ENCODE peak calls at places on chromosomes 12 and 14, in eight cellular contexts. One of them, this sample, is unnamed.

GRCh38 chr14:51963164-51963733 is 26.1 kb upstream of the RTRAF start:
- DNase-seq in lower lobe of right lung: no peak
- DNase-seq in A673: peak
- DNase-seq in A549: no peak
- DNase-seq in hepatocyte: no peak
- DNase-seq in GM10248: no peak
- DNase-seq in IMR-90: peak
- DNase-seq in astrocyte: peak
- DNase-seq in this sample: no peak

GRCh38 chr14:24224618-24225071 is 7.5 kb downstream of the NEDD8 start:
- DNase-seq in lower lobe of right lung: no peak
- DNase-seq in A673: no peak
- DNase-seq in A549: no peak
- DNase-seq in hepatocyte: no peak
- DNase-seq in GM10248: no peak
- DNase-seq in IMR-90: peak
- DNase-seq in astrocyte: peak
- DNase-seq in this sample: no peak

GRCh38 chr14:59215353-59215752 is 26.9 kb downstream of the DAAM1 start:
- DNase-seq in lower lobe of right lung: peak
- DNase-seq in A673: no peak
- DNase-seq in A549: no peak
- DNase-seq in hepatocyte: peak
- DNase-seq in GM10248: no peak
- DNase-seq in IMR-90: peak
- DNase-seq in astrocyte: peak
- DNase-seq in this sample: peak

GRCh38 chr12:100964026-100964425 is 169.4 kb downstream of the ANO4 start:
- DNase-seq in lower lobe of right lung: no peak
- DNase-seq in A673: no peak
- DNase-seq in A549: no peak
- DNase-seq in hepatocyte: no peak
- DNase-seq in GM10248: no peak
- DNase-seq in IMR-90: no peak
- DNase-seq in astrocyte: no peak
- DNase-seq in this sample: no peak

GRCh38 chr12:42744539-42745156 is 155.1 kb upstream of the PRICKLE1 start:
- DNase-seq in lower lobe of right lung: no peak
- DNase-seq in A673: no peak
- DNase-seq in A549: peak
- DNase-seq in hepatocyte: peak
- DNase-seq in GM10248: no peak
- DNase-seq in IMR-90: no peak
- DNase-seq in astrocyte: peak
- DNase-seq in this sample: no peak

GRCh38 chr12:89651192-89651591 is 57.4 kb downstream of the ATP2B1 start:
- DNase-seq in lower lobe of right lung: no peak
- DNase-seq in A673: no peak
- DNase-seq in A549: no peak
- DNase-seq in hepatocyte: no peak
- DNase-seq in GM10248: no peak
- DNase-seq in IMR-90: no peak
- DNase-seq in astrocyte: no peak
- DNase-seq in this sample: no peak

GRCh38 chr14:98953544-98954346 is 318.3 kb downstream of the BCL11B start:
- DNase-seq in lower lobe of right lung: no peak
- DNase-seq in A673: no peak
- DNase-seq in A549: peak
- DNase-seq in hepatocyte: peak
- DNase-seq in GM10248: no peak
- DNase-seq in IMR-90: no peak
- DNase-seq in astrocyte: peak
- DNase-seq in this sample: no peak

GRCh38 chr12:80186727-80187217 is 87.4 kb downstream of the OTOGL start:
- DNase-seq in lower lobe of right lung: no peak
- DNase-seq in A673: peak
- DNase-seq in A549: peak
- DNase-seq in hepatocyte: peak
- DNase-seq in GM10248: peak
- DNase-seq in IMR-90: peak
- DNase-seq in astrocyte: peak
- DNase-seq in this sample: no peak

GRCh38 chr14:88831285-88831684 is 6.8 kb downstream of the TTC8 start:
- DNase-seq in lower lobe of right lung: no peak
- DNase-seq in A673: peak
- DNase-seq in A549: no peak
- DNase-seq in hepatocyte: no peak
- DNase-seq in GM10248: no peak
- DNase-seq in IMR-90: peak
- DNase-seq in astrocyte: peak
- DNase-seq in this sample: no peak

GRCh38 chr14:50677527-50678063 is 9.5 kb upstream of the SAV1 start:
- DNase-seq in lower lobe of right lung: no peak
- DNase-seq in A673: no peak
- DNase-seq in A549: peak
- DNase-seq in hepatocyte: no peak
- DNase-seq in GM10248: peak
- DNase-seq in IMR-90: peak
- DNase-seq in astrocyte: peak
- DNase-seq in this sample: no peak

GRCh38 chr12:94266796-94267529 is 118.6 kb downstream of the PLXNC1 start:
- DNase-seq in lower lobe of right lung: no peak
- DNase-seq in A673: peak
- DNase-seq in A549: no peak
- DNase-seq in hepatocyte: no peak
- DNase-seq in GM10248: no peak
- DNase-seq in IMR-90: peak
- DNase-seq in astrocyte: peak
- DNase-seq in this sample: no peak

GRCh38 chr12:67790660-67791059 is 142.1 kb downstream of the DYRK2 start:
- DNase-seq in lower lobe of right lung: no peak
- DNase-seq in A673: no peak
- DNase-seq in A549: no peak
- DNase-seq in hepatocyte: no peak
- DNase-seq in GM10248: no peak
- DNase-seq in IMR-90: peak
- DNase-seq in astrocyte: no peak
- DNase-seq in this sample: no peak

GRCh38 chr14:92846162-92846897 is 52.2 kb downstream of the GOLGA5 start:
- DNase-seq in lower lobe of right lung: no peak
- DNase-seq in A673: no peak
- DNase-seq in A549: peak
- DNase-seq in hepatocyte: peak
- DNase-seq in GM10248: peak
- DNase-seq in IMR-90: peak
- DNase-seq in astrocyte: peak
- DNase-seq in this sample: no peak

GRCh38 chr12:129467749-129468148 is 436.1 kb downstream of the TMEM132D start:
- DNase-seq in lower lobe of right lung: no peak
- DNase-seq in A673: no peak
- DNase-seq in A549: no peak
- DNase-seq in hepatocyte: no peak
- DNase-seq in GM10248: no peak
- DNase-seq in IMR-90: no peak
- DNase-seq in astrocyte: no peak
- DNase-seq in this sample: no peak

GRCh38 chr14:63853831-63854293 is 1.1 kb downstream of the SYNE2 start:
- DNase-seq in lower lobe of right lung: peak
- DNase-seq in A673: peak
- DNase-seq in A549: peak
- DNase-seq in hepatocyte: peak
- DNase-seq in GM10248: peak
- DNase-seq in IMR-90: peak
- DNase-seq in astrocyte: peak
- DNase-seq in this sample: peak

GRCh38 chr12:20004951-20005350 is 363.4 kb upstream of the PDE3A start:
- DNase-seq in lower lobe of right lung: no peak
- DNase-seq in A673: no peak
- DNase-seq in A549: no peak
- DNase-seq in hepatocyte: no peak
- DNase-seq in GM10248: no peak
- DNase-seq in IMR-90: peak
- DNase-seq in astrocyte: peak
- DNase-seq in this sample: no peak

GRCh38 chr12:107356266-107356936 is 263.1 kb upstream of the CRY1 start:
- DNase-seq in lower lobe of right lung: no peak
- DNase-seq in A673: no peak
- DNase-seq in A549: peak
- DNase-seq in hepatocyte: peak
- DNase-seq in GM10248: no peak
- DNase-seq in IMR-90: peak
- DNase-seq in astrocyte: peak
- DNase-seq in this sample: no peak

GRCh38 chr12:62604856-62605255 is 138.2 kb downstream of the MON2 start:
- DNase-seq in lower lobe of right lung: no peak
- DNase-seq in A673: no peak
- DNase-seq in A549: peak
- DNase-seq in hepatocyte: no peak
- DNase-seq in GM10248: no peak
- DNase-seq in IMR-90: peak
- DNase-seq in astrocyte: peak
- DNase-seq in this sample: no peak

GRCh38 chr14:97185186-97185585 is 388.0 kb downstream of the VRK1 start:
- DNase-seq in lower lobe of right lung: no peak
- DNase-seq in A673: peak
- DNase-seq in A549: peak
- DNase-seq in hepatocyte: peak
- DNase-seq in GM10248: no peak
- DNase-seq in IMR-90: no peak
- DNase-seq in astrocyte: no peak
- DNase-seq in this sample: no peak

GRCh38 chr12:114314403-114314802 is 91.5 kb downstream of the TBX5 start:
- DNase-seq in lower lobe of right lung: no peak
- DNase-seq in A673: no peak
- DNase-seq in A549: no peak
- DNase-seq in hepatocyte: no peak
- DNase-seq in GM10248: no peak
- DNase-seq in IMR-90: no peak
- DNase-seq in astrocyte: no peak
- DNase-seq in this sample: no peak
- TF ChIP-seq CTCF in lower lobe of right lung: no peak
- TF ChIP-seq CTCF in A673: no peak
- TF ChIP-seq CTCF in A549: no peak
- TF ChIP-seq CTCF in hepatocyte: no peak
- TF ChIP-seq CTCF in GM10248: no peak
- TF ChIP-seq CTCF in IMR-90: no peak
- TF ChIP-seq CTCF in astrocyte: no peak
- TF ChIP-seq CTCF in this sample: no peak

GRCh38 chr12:125954362-125954761 is 889.1 kb downstream of the AACS start:
- DNase-seq in lower lobe of right lung: no peak
- DNase-seq in A673: no peak
- DNase-seq in A549: no peak
- DNase-seq in hepatocyte: no peak
- DNase-seq in GM10248: no peak
- DNase-seq in IMR-90: no peak
- DNase-seq in astrocyte: no peak
- DNase-seq in this sample: no peak
- TF ChIP-seq CTCF in lower lobe of right lung: no peak
- TF ChIP-seq CTCF in A673: no peak
- TF ChIP-seq CTCF in A549: no peak
- TF ChIP-seq CTCF in hepatocyte: no peak
- TF ChIP-seq CTCF in GM10248: no peak
- TF ChIP-seq CTCF in IMR-90: no peak
- TF ChIP-seq CTCF in astrocyte: no peak
- TF ChIP-seq CTCF in this sample: no peak

GRCh38 chr14:77189479-77189878 is 7.9 kb downstream of the TMEM63C start:
- DNase-seq in lower lobe of right lung: no peak
- DNase-seq in A673: no peak
- DNase-seq in A549: no peak
- DNase-seq in hepatocyte: no peak
- DNase-seq in GM10248: no peak
- DNase-seq in IMR-90: no peak
- DNase-seq in astrocyte: no peak
- DNase-seq in this sample: no peak

GRCh38 chr14:77194706-77195105 is 13.1 kb downstream of the TMEM63C start:
- DNase-seq in lower lobe of right lung: no peak
- DNase-seq in A673: no peak
- DNase-seq in A549: no peak
- DNase-seq in hepatocyte: no peak
- DNase-seq in GM10248: no peak
- DNase-seq in IMR-90: no peak
- DNase-seq in astrocyte: no peak
- DNase-seq in this sample: no peak

GRCh38 chr14:77186911-77187648 is 5.5 kb downstream of the TMEM63C start:
- DNase-seq in lower lobe of right lung: no peak
- DNase-seq in A673: no peak
- DNase-seq in A549: peak
- DNase-seq in hepatocyte: peak
- DNase-seq in GM10248: no peak
- DNase-seq in IMR-90: peak
- DNase-seq in astrocyte: peak
- DNase-seq in this sample: no peak

GRCh38 chr14:77187649-77188012 is 6.0 kb downstream of the TMEM63C start:
- DNase-seq in lower lobe of right lung: no peak
- DNase-seq in A673: no peak
- DNase-seq in A549: no peak
- DNase-seq in hepatocyte: no peak
- DNase-seq in GM10248: no peak
- DNase-seq in IMR-90: no peak
- DNase-seq in astrocyte: no peak
- DNase-seq in this sample: no peak

DNA sequence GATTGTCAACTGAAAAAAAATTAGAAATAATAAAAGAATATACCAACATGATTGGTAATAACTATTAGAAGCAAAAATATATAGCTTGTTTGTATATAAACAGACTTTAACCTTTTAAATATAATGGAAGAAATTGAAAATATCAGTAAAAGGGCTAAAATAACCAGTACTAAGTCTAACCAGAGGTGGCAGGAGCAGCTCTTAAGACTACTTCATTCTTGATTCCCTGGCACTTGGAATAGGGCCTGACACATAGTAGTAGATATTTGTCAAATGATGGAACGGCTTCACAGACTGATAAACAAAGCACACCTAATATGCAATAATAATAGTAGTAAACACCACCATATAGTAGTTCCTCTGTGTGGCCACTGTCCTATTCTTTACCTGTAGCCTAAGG is 9.4 kb downstream of the TMEM63C start:
- DNase-seq in lower lobe of right lung: no peak
- DNase-seq in A673: no peak
- DNase-seq in A549: no peak
- DNase-seq in hepatocyte: no peak
- DNase-seq in GM10248: no peak
- DNase-seq in IMR-90: no peak
- DNase-seq in astrocyte: no peak
- DNase-seq in this sample: no peak
- TF ChIP-seq CTCF in lower lobe of right lung: no peak
- TF ChIP-seq CTCF in A673: no peak
- TF ChIP-seq CTCF in A549: no peak
- TF ChIP-seq CTCF in hepatocyte: no peak
- TF ChIP-seq CTCF in GM10248: no peak
- TF ChIP-seq CTCF in IMR-90: no peak
- TF ChIP-seq CTCF in astrocyte: no peak
- TF ChIP-seq CTCF in this sample: no peak

DNA sequence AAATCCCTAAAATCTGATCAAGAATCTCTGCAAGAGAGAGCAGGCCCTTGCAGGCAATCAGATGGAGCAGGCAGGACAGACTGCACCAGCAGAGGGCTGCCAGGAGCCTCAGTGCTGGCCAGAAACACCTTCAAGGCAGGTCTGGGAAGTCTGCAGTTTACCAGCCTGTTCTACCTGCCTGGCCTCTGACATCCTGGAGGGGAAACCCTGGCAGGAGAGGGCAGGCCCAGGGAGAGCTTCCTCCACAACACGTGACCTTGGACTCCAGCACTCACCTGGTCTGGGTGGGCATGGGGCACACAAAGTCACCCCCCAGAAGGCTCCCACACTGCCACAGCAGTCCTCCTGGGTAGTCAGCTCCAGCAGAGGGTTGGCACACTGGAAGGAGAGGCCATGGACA is 56.0 kb downstream of the ISCA2 start:
- DNase-seq in lower lobe of right lung: no peak
- DNase-seq in A673: no peak
- DNase-seq in A549: peak
- DNase-seq in hepatocyte: no peak
- DNase-seq in GM10248: no peak
- DNase-seq in IMR-90: no peak
- DNase-seq in astrocyte: no peak
- DNase-seq in this sample: no peak
- TF ChIP-seq CTCF in lower lobe of right lung: peak
- TF ChIP-seq CTCF in A673: no peak
- TF ChIP-seq CTCF in A549: peak
- TF ChIP-seq CTCF in hepatocyte: peak
- TF ChIP-seq CTCF in GM10248: no peak
- TF ChIP-seq CTCF in IMR-90: peak
- TF ChIP-seq CTCF in astrocyte: no peak
- TF ChIP-seq CTCF in this sample: peak

This sample was measured in progenitor cell of endocrine pancreas.